ENCODE peak calls at places on chromosome X, in five cellular contexts. J is cardiac muscle cell, P is fibroblast of the aortic adventitia, C is DND-41, V is K562. N is an unnamed sample.
A peak's percentile ranks its signal among the peaks of the same experiment; 100 is the strongest.

GRCh38 chrX:96683997-96684338 is 674 bp upstream of the DIAPH2 start:
- DNase-seq in P (no peak), J (peak; percentile 30), V (no peak), C (no peak), N (peak; percentile 31)

GRCh38 chrX:145821291-145821897 is 3.8 kb downstream of the SLITRK2 start:
- DNase-seq in C (no peak), J (no peak), V (no peak), P (no peak), N (no peak)

GRCh38 chrX:7085879-7086278 is 61.6 kb upstream of the STS start:
- DNase-seq in C (no peak), V (no peak), P (no peak), J (no peak), N (no peak)

GRCh38 chrX:15834827-15835595 is 19.6 kb downstream of the AP1S2 start:
- DNase-seq in J (no peak), P (no peak), V (no peak), C (no peak), N (no peak)

GRCh38 chrX:1492421-1493012 is 39.8 kb upstream of the ASMTL start:
- DNase-seq in V (no peak), J (no peak), C (no peak), P (no peak), N (no peak)

GRCh38 chrX:100447563-100448397 is 37.7 kb upstream of the PCDH19 start:
- DNase-seq in P (peak; percentile 11), V (peak; percentile 46), J (peak; percentile 38), C (peak; percentile 13), N (peak; percentile 29)

GRCh38 chrX:56314334-56314733 is 82.2 kb downstream of the KLF8 start:
- DNase-seq in J (no peak), C (peak; percentile 67), V (no peak), P (no peak), N (no peak)

GRCh38 chrX:118965395-118965794 is 9.0 kb upstream of the LONRF3 start:
- DNase-seq in V (peak; percentile 41), J (no peak), P (no peak), C (no peak), N (no peak)

GRCh38 chrX:16786791-16787735 is 797 bp downstream of the TXLNG start:
- DNase-seq in C (peak; percentile 37), V (peak; percentile 62), P (peak; percentile 32), J (peak; percentile 8), N (peak; percentile 50)

GRCh38 chrX:24167719-24168472 is 18.4 kb downstream of the ZFX start:
- DNase-seq in V (no peak), J (no peak), C (no peak), P (no peak), N (no peak)

GRCh38 chrX:47958943-47959342 is 44.8 kb downstream of the ZNF182 start:
- DNase-seq in J (peak; percentile 26), P (no peak), C (peak; percentile 12), V (peak; percentile 11), N (peak; percentile 17)

GRCh38 chrX:47146121-47146935 is 1.3 kb downstream of the RBM10 start:
- DNase-seq in P (no peak), C (peak; percentile 41), J (no peak), V (no peak), N (no peak)

GRCh38 chrX:120560405-120560841 is 339 bp downstream of the CUL4B start:
- DNase-seq in V (no peak), J (peak; percentile 50), C (peak; percentile 55), P (peak; percentile 43), N (peak; percentile 47)

GRCh38 chrX:132786217-132786616 is 172.2 kb downstream of the HS6ST2 start:
- DNase-seq in V (no peak), C (no peak), P (no peak), J (peak; percentile 3), N (peak; percentile 1)

GRCh38 chrX:69501433-69501832 is 2.7 kb upstream of the NALF2 start:
- DNase-seq in C (no peak), P (no peak), V (peak; percentile 17), J (peak; percentile 20), N (peak; percentile 18)

GRCh38 chrX:17859609-17860178 is 1.4 kb downstream of the RAI2 start:
- DNase-seq in J (no peak), V (no peak), C (no peak), P (peak; percentile 2), N (no peak)

GRCh38 chrX:103101280-103102042 is 8.5 kb upstream of the NXF3 start:
- DNase-seq in J (peak; percentile 56), V (peak; percentile 62), P (peak; percentile 7), C (no peak), N (no peak)

GRCh38 chrX:150774798-150775568 is 81.8 kb downstream of the MTMR1 start:
- DNase-seq in C (no peak), V (no peak), J (no peak), P (no peak), N (no peak)

GRCh38 chrX:133323450-133323849 is 91.8 kb downstream of the GPC4 start:
- DNase-seq in C (no peak), V (no peak), J (no peak), P (no peak), N (no peak)

GRCh38 chrX:119690921-119691716 is 1.8 kb downstream of the SEPTIN6 start:
- DNase-seq in C (peak; percentile 64), V (peak; percentile 75), P (peak; percentile 42), J (peak; percentile 70), N (peak; percentile 68)

GRCh38 chrX:41100200-41100599 is 15.0 kb downstream of the USP9X start:
- DNase-seq in J (no peak), C (no peak), V (no peak), P (no peak), N (no peak)

GRCh38 chrX:150238656-150239382 is 124.3 kb upstream of the MAMLD1 start:
- DNase-seq in P (no peak), V (no peak), C (no peak), J (no peak), N (no peak)

GRCh38 chrX:119573840-119574393 is 446 bp upstream of the UBE2A start:
- DNase-seq in J (peak; percentile 65), C (no peak), V (peak; percentile 48), P (peak; percentile 55), N (peak; percentile 50)

GRCh38 chrX:37348237-37349130 is 680 bp upstream of the PRRG1 start:
- DNase-seq in P (no peak), J (peak; percentile 23), V (no peak), C (no peak), N (no peak)

GRCh38 chrX:51461053-51462050 is 35.0 kb downstream of the NUDT11 start:
- DNase-seq in V (peak; percentile 17), P (peak; percentile 63), C (peak; percentile 13), J (peak; percentile 50), N (peak; percentile 56)

GRCh38 chrX:52983526-52983925 is 25.2 kb upstream of the FAM156A start:
- DNase-seq in C (no peak), J (peak; percentile 47), V (no peak), P (peak; percentile 68), N (peak; percentile 20)

GRCh38 chrX:154362085-154362742 is 12.2 kb downstream of the FLNA start:
- DNase-seq in C (no peak), P (no peak), V (no peak), J (no peak), N (no peak)